ENCODE peak calls at places on chromosomes 7 and 10, in seven cellular contexts. B is brain microvascular endothelial cell, I is mesendoderm, M is mesenchymal stem cell, Y is sigmoid colon, O is GM23248, E is transverse colon. C is an unnamed sample.

GRCh38 chr10:89466599-89467035 is 52.2 kb downstream of the IFIT5 start:
- DNase-seq in B (peak), I (peak), M (peak), Y (no peak), O (peak), E (no peak), C (peak)

GRCh38 chr7:155002411-155003214 is at the start of gene PAXIP1:
- DNase-seq in B (no peak), I (peak), M (peak), Y (peak), O (peak), E (peak), C (peak)

GRCh38 chr7:93027044-93027443 is 90.7 kb downstream of the SAMD9 start:
- DNase-seq in B (no peak), I (no peak), M (no peak), Y (no peak), O (no peak), E (no peak), C (no peak)

GRCh38 chr7:45099891-45100760 is 11.4 kb upstream of the NACAD start:
- DNase-seq in B (no peak), I (no peak), M (no peak), Y (peak), O (no peak), E (no peak), C (no peak)

GRCh38 chr7:47586925-47587324 is 5.0 kb upstream of the TNS3 start:
- DNase-seq in B (no peak), I (no peak), M (no peak), Y (no peak), O (no peak), E (no peak), C (no peak)

GRCh38 chr7:112898432-112899290 is 108.5 kb upstream of the TMEM168 start:
- DNase-seq in B (peak), I (peak), M (peak), Y (no peak), O (peak), E (peak), C (peak)

GRCh38 chr7:40300146-40300655 is 165.4 kb downstream of the SUGCT start:
- DNase-seq in B (no peak), I (no peak), M (no peak), Y (no peak), O (no peak), E (no peak), C (no peak)

GRCh38 chr7:72080349-72080766 is 331.8 kb downstream of the CALN1 start:
- DNase-seq in B (no peak), I (no peak), M (no peak), Y (no peak), O (no peak), E (no peak), C (no peak)

GRCh38 chr7:2862831-2863361 is 18.8 kb upstream of the GNA12 start:
- DNase-seq in B (peak), I (peak), M (peak), Y (no peak), O (no peak), E (no peak), C (peak)

GRCh38 chr7:55477781-55478374 is 94.4 kb downstream of the VOPP1 start:
- DNase-seq in B (peak), I (peak), M (peak), Y (no peak), O (peak), E (no peak), C (no peak)

GRCh38 chr10:27413387-27413786 is 90.7 kb upstream of the RAB18 start:
- DNase-seq in B (no peak), I (no peak), M (no peak), Y (no peak), O (no peak), E (no peak), C (no peak)

GRCh38 chr10:12348870-12349627 is at the start of gene CAMK1D:
- DNase-seq in B (peak), I (peak), M (peak), Y (peak), O (peak), E (peak), C (peak)

GRCh38 chr10:14553434-14553833 is 221.3 kb downstream of the FAM107B start:
- DNase-seq in B (peak), I (peak), M (peak), Y (no peak), O (peak), E (no peak), C (peak)

GRCh38 chr10:50325449-50326188 is 74.3 kb upstream of the ASAH2 start:
- DNase-seq in B (peak), I (peak), M (peak), Y (peak), O (peak), E (peak), C (peak)

GRCh38 chr10:47159361-47160228 is 140.4 kb upstream of the GDF10 start:
- DNase-seq in B (no peak), I (no peak), M (no peak), Y (peak), O (no peak), E (no peak), C (peak)

GRCh38 chr7:154442939-154443338 is 390.7 kb downstream of the DPP6 start:
- DNase-seq in B (no peak), I (no peak), M (no peak), Y (no peak), O (no peak), E (no peak), C (no peak)

GRCh38 chr7:124643196-124643850 is 122.3 kb downstream of the GPR37 start:
- DNase-seq in B (no peak), I (no peak), M (peak), Y (no peak), O (no peak), E (no peak), C (no peak)

GRCh38 chr10:13681095-13681494 is 94.3 kb downstream of the PRPF18 start:
- DNase-seq in B (no peak), I (no peak), M (no peak), Y (no peak), O (no peak), E (no peak), C (no peak)

GRCh38 chr10:97593423-97593822 is 3.9 kb downstream of the C10orf62 start:
- DNase-seq in B (peak), I (no peak), M (no peak), Y (no peak), O (peak), E (no peak), C (no peak)

GRCh38 chr7:108016841-108017775 is 14.1 kb upstream of the LAMB1 start:
- DNase-seq in B (peak), I (no peak), M (no peak), Y (no peak), O (peak), E (no peak), C (peak)

GRCh38 chr7:2812119-2812487 is 32.0 kb downstream of the GNA12 start:
- DNase-seq in B (peak), I (no peak), M (no peak), Y (peak), O (no peak), E (no peak), C (no peak)

GRCh38 chr7:40232242-40232929 is 97.6 kb downstream of the SUGCT start:
- DNase-seq in B (peak), I (peak), M (peak), Y (no peak), O (peak), E (peak), C (peak)

GRCh38 chr7:45219130-45219529 is 61.5 kb downstream of the RAMP3 start:
- DNase-seq in B (no peak), I (no peak), M (no peak), Y (no peak), O (no peak), E (no peak), C (no peak)

GRCh38 chr7:35839860-35840854 is 39.3 kb downstream of the SEPTIN7 start:
- DNase-seq in B (peak), I (no peak), M (peak), Y (no peak), O (peak), E (no peak), C (peak)

GRCh38 chr10:104255244-104255981 is 721 bp downstream of the GSTO1 start:
- DNase-seq in B (peak), I (peak), M (peak), Y (no peak), O (peak), E (peak), C (peak)

GRCh38 chr10:132392184-132392800 is 4.7 kb upstream of the PWWP2B start:
- DNase-seq in B (no peak), I (no peak), M (no peak), Y (peak), O (no peak), E (peak), C (no peak)

GRCh38 chr10:43970747-43971146 is 322.1 kb upstream of the ZNF32 start:
- DNase-seq in B (no peak), I (no peak), M (no peak), Y (no peak), O (no peak), E (no peak), C (no peak)

GRCh38 chr7:48390381-48391327 is 219.4 kb downstream of the ABCA13 start:
- DNase-seq in B (no peak), I (no peak), M (peak), Y (no peak), O (no peak), E (peak), C (no peak)

GRCh38 chr7:40432046-40432445 is 297.2 kb downstream of the SUGCT start:
- DNase-seq in B (no peak), I (no peak), M (no peak), Y (no peak), O (no peak), E (no peak), C (no peak)

GRCh38 chr10:12499587-12499986 is 150.2 kb downstream of the CAMK1D start:
- DNase-seq in B (no peak), I (no peak), M (no peak), Y (peak), O (no peak), E (no peak), C (no peak)

GRCh38 chr10:100969175-100970075 is at the start of gene SEMA4G:
- DNase-seq in B (peak), I (peak), M (peak), Y (peak), O (peak), E (peak), C (peak)

GRCh38 chr7:112056409-112056808 is 149.8 kb downstream of the DOCK4 start:
- DNase-seq in B (peak), I (no peak), M (peak), Y (no peak), O (peak), E (no peak), C (no peak)

GRCh38 chr7:92695308-92696261 is 105.4 kb upstream of the FAM133B start:
- DNase-seq in B (peak), I (peak), M (peak), Y (no peak), O (peak), E (peak), C (peak)

GRCh38 chr10:32957341-32958084 is 517 bp downstream of the ITGB1 start:
- DNase-seq in B (no peak), I (peak), M (no peak), Y (peak), O (peak), E (peak), C (peak)

GRCh38 chr10:22271786-22272185 is 44.4 kb upstream of the COMMD3 start:
- DNase-seq in B (no peak), I (no peak), M (no peak), Y (no peak), O (peak), E (no peak), C (no peak)

GRCh38 chr7:150898475-150899011 is 46.2 kb downstream of the AOC1 start:
- DNase-seq in B (peak), I (peak), M (peak), Y (peak), O (peak), E (peak), C (peak)

GRCh38 chr10:63385254-63385653 is 80.5 kb downstream of the JMJD1C start:
- DNase-seq in B (no peak), I (no peak), M (no peak), Y (no peak), O (no peak), E (no peak), C (no peak)

GRCh38 chr10:96292971-96293909 is 11.0 kb upstream of the DNTT start:
- DNase-seq in B (peak), I (peak), M (peak), Y (no peak), O (peak), E (peak), C (peak)
- H3K4me3 ChIP-seq in B (no peak), I (no peak), M (no peak), Y (no peak), O (no peak), E (no peak), C (no peak)

DNA sequence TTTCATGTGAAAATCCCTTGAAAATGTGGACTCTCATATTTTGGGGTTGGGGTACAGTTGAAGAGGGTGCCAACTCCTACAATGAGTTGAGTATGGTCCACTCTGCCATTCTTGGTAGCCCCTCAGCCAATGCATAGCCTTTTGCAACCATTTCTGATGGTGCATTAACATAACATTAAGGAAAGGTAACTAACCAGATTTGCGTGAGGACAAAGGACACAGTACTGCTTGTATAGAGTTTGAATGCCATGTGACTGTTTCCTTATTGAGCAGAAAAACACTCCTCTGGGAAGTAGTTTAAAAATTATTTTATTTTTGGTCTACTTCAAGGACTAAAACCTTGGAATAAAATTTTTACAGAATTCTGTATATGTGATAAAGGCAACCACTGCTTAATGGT is 107.9 kb downstream of the HIBADH start:
- DNase-seq in B (no peak), I (no peak), M (no peak), Y (no peak), O (no peak), E (no peak), C (no peak)
- H3K27ac ChIP-seq in B (no peak), I (no peak), M (no peak), Y (no peak), O (no peak), E (no peak), C (no peak)

DNA sequence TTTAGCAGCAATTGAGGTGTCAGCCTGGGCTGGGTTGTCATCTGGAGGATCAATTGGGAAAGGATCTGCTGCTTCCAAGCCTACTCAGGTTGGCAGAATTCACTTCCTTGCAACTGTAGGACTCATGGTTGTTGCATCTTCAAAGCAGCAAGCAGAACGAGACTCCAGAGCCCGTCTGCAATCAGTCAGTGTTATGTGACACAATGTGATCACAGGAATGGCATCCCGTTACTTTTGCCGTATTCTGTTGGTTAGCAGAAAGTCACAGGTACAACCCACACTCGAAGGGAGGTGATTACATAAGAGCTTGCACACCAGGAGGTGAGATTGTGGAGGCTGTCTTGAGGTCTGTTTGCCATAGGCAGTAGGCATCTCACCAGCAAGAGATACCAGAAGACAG is 15.4 kb upstream of the LYZL1 start:
- DNase-seq in B (no peak), I (peak), M (peak), Y (no peak), O (no peak), E (no peak), C (no peak)
- H3K4me3 ChIP-seq in B (no peak), I (no peak), M (no peak), Y (no peak), O (no peak), E (no peak), C (no peak)

DNA sequence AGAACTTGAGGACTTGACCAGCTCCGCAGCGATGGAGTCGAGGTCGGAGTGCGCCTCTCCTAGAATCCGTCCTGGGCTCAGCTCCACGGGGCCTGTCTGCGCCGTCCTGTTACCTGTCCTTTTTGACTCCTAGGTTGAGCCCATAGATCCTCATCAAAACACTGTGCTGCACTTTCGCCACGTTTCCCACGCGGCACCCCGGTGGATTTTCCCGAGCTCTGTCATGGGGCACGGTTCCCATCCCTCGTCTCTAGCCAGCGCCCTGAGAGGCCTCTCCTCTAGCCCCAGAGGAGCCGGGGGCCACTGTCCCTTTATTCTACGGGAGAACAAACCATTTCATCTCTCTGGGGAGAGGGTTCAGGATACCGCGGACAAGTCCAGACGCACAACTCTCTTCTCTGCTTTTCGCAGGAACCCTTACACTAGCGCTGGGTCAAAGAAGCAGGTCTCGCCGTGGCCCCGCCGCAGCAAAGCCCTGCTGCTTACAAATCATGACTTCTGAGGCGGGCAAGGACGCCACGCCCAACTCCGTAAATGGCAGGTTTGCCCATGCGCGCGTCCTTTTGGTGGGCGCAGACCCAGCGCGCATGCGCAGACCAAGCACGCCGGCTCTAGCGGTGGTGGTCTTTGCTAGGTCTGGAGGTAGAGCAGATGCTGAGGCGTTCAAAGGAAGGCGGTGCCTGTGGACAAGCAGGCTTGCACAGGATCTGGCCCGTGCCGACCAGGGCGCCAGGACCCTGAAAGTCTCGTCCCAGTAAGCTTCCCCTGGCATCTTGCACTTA is 10.3 kb upstream of the ANKRD7 start:
- DNase-seq in B (peak), I (no peak), M (no peak), Y (peak), O (peak), E (peak), C (no peak)
- H3K27ac ChIP-seq in B (no peak), I (no peak), M (no peak), Y (peak), O (peak), E (peak), C (no peak)

DNA sequence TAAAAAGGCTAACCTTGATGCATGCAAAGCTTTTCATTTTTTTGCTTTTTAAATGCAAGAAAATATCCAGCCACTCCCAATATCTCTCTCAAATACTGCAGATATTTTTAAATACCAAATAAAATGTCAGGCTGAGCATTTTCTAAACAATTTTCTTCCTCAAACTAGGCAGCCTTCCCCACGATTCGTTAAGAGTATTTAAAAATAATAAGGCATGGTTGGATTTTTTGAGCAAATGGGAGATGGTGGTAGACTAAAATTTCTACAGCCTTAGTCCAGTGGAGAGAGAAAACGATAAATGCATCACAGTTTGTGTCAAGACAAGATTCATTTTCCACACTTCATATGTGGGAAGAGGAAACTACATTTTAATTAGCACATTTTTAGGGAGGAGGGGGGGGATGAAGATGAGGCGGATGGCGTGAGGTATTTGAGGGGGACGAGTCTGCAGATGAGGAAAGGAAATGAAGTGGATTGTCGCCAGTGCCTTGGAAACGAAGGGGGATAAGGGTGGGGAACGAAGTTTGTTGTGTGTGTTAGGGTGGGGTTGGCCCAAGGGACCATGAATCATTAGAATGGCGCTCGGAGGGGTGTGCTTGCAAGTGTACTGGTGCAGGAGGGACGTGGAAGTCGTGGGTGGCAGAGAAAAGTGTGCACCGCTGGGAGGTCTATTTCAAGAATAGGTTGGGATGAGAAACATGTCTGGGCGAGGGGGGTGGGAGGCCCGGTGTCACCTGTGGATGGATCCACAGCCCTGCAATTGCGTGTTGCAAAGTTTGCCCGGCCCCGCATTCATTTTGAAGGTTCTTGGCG is 1.2 kb upstream of the ADD3 start:
- DNase-seq in B (peak), I (peak), M (peak), Y (peak), O (peak), E (peak), C (no peak)
- H3K4me3 ChIP-seq in B (peak), I (no peak), M (peak), Y (peak), O (peak), E (peak), C (no peak)

C was measured in PC-3.